ENCODE peak calls at places on chromosomes 12 and 14, in seven cellular contexts. C is lung; J is NCI-H187; G is stimulated activated naive CD4-positive, alpha-beta T cell; B is mesendoderm; V is NCI-H1417; F is stomach. W is an unnamed sample.

GRCh38 chr14:29042546-29042945 is 276.0 kb downstream of the FOXG1 start:
- DNase-seq in F (no peak), J (no peak), G (no peak), V (no peak), C (no peak), B (no peak), W (no peak)

GRCh38 chr14:62736426-62737043 is 308.7 kb downstream of the KCNH5 start:
- DNase-seq in C (no peak), V (no peak), F (no peak), B (peak), J (no peak), G (no peak), W (no peak)

GRCh38 chr14:22994762-22995275 is 12.5 kb upstream of the AJUBA start:
- DNase-seq in B (peak), J (no peak), C (peak), V (peak), G (peak), F (no peak), W (peak)

GRCh38 chr12:79128956-79129355 is 264.4 kb downstream of the SYT1 start:
- DNase-seq in G (no peak), J (no peak), V (no peak), B (no peak), F (no peak), C (no peak), W (no peak)

GRCh38 chr14:36317650-36318049 is 2.8 kb downstream of the MBIP start:
- DNase-seq in G (no peak), B (no peak), V (peak), J (no peak), F (no peak), C (no peak), W (no peak)

GRCh38 chr12:89373772-89374572 is 21.7 kb upstream of the DUSP6 start:
- DNase-seq in G (no peak), B (no peak), V (no peak), F (no peak), J (no peak), C (no peak), W (peak)

GRCh38 chr14:81613341-81614045 is 79.8 kb upstream of the SEL1L start:
- DNase-seq in V (no peak), F (no peak), B (peak), J (no peak), C (no peak), G (no peak), W (no peak)

GRCh38 chr12:52980773-52981423 is 25.4 kb upstream of the EIF4B start:
- DNase-seq in J (peak), G (peak), C (peak), V (peak), B (peak), F (peak), W (peak)

W was measured in NB4.